ENCODE peak calls at places on chromosomes 12 and 14, in nine cellular contexts. One of them, this sample, is unnamed.

GRCh38 chr12:93419388-93420034 is 22.2 kb downstream of the UBE2N start:
- DNase-seq in DND-41: no peak
- DNase-seq in esophagus muscularis mucosa: no peak
- DNase-seq in coronary artery: no peak
- DNase-seq in heart right ventricle: no peak
- DNase-seq in tibial artery: no peak
- DNase-seq in AG04450: no peak
- DNase-seq in tibial nerve: no peak
- DNase-seq in A549: peak; percentile 59
- DNase-seq in this sample: no peak

GRCh38 chr12:6644257-6644596 is 3.0 kb downstream of the ACRBP start:
- DNase-seq in A549: no peak
- DNase-seq in AG04450: no peak
- DNase-seq in tibial nerve: no peak
- DNase-seq in heart right ventricle: no peak
- DNase-seq in DND-41: no peak
- DNase-seq in coronary artery: no peak
- DNase-seq in esophagus muscularis mucosa: no peak
- DNase-seq in tibial artery: peak; percentile 26
- DNase-seq in this sample: no peak

GRCh38 chr12:109731806-109732205 is 18.2 kb downstream of the FAM222A start:
- DNase-seq in esophagus muscularis mucosa: no peak
- DNase-seq in coronary artery: no peak
- DNase-seq in AG04450: no peak
- DNase-seq in tibial artery: peak; percentile 4
- DNase-seq in DND-41: no peak
- DNase-seq in A549: no peak
- DNase-seq in heart right ventricle: no peak
- DNase-seq in tibial nerve: peak; percentile 5
- DNase-seq in this sample: no peak

GRCh38 chr14:53331247-53331646 is 178.1 kb upstream of the DDHD1 start:
- DNase-seq in tibial artery: no peak
- DNase-seq in tibial nerve: no peak
- DNase-seq in DND-41: no peak
- DNase-seq in AG04450: no peak
- DNase-seq in heart right ventricle: no peak
- DNase-seq in coronary artery: no peak
- DNase-seq in A549: no peak
- DNase-seq in esophagus muscularis mucosa: no peak
- DNase-seq in this sample: no peak

GRCh38 chr14:48703728-48704467 is 882.3 kb downstream of the RPS29 start:
- DNase-seq in coronary artery: no peak
- DNase-seq in heart right ventricle: no peak
- DNase-seq in tibial artery: no peak
- DNase-seq in AG04450: no peak
- DNase-seq in esophagus muscularis mucosa: no peak
- DNase-seq in DND-41: no peak
- DNase-seq in A549: no peak
- DNase-seq in tibial nerve: no peak
- DNase-seq in this sample: no peak

GRCh38 chr14:74442757-74443156 is 16.7 kb upstream of the SYNDIG1L start:
- DNase-seq in tibial artery: no peak
- DNase-seq in tibial nerve: no peak
- DNase-seq in esophagus muscularis mucosa: no peak
- DNase-seq in coronary artery: peak; percentile 26
- DNase-seq in A549: no peak
- DNase-seq in heart right ventricle: no peak
- DNase-seq in AG04450: no peak
- DNase-seq in DND-41: no peak
- DNase-seq in this sample: no peak

GRCh38 chr12:5439333-5439732 is 7.4 kb downstream of the NTF3 start:
- DNase-seq in coronary artery: no peak
- DNase-seq in esophagus muscularis mucosa: no peak
- DNase-seq in A549: no peak
- DNase-seq in tibial artery: no peak
- DNase-seq in AG04450: no peak
- DNase-seq in tibial nerve: no peak
- DNase-seq in DND-41: no peak
- DNase-seq in heart right ventricle: no peak
- DNase-seq in this sample: no peak

GRCh38 chr14:55733609-55734008 is 153.6 kb downstream of the KTN1 start:
- DNase-seq in tibial artery: no peak
- DNase-seq in DND-41: no peak
- DNase-seq in AG04450: no peak
- DNase-seq in coronary artery: no peak
- DNase-seq in esophagus muscularis mucosa: no peak
- DNase-seq in A549: no peak
- DNase-seq in heart right ventricle: no peak
- DNase-seq in tibial nerve: no peak
- DNase-seq in this sample: no peak

GRCh38 chr12:48997719-48998496 is 1.3 kb downstream of the DDN start:
- DNase-seq in A549: peak; percentile 55
- DNase-seq in tibial artery: no peak
- DNase-seq in heart right ventricle: peak; percentile 34
- DNase-seq in esophagus muscularis mucosa: no peak
- DNase-seq in coronary artery: no peak
- DNase-seq in DND-41: no peak
- DNase-seq in tibial nerve: no peak
- DNase-seq in AG04450: no peak
- DNase-seq in this sample: no peak

GRCh38 chr14:49306152-49306751 is 279.9 kb downstream of the RPS29 start:
- DNase-seq in coronary artery: no peak
- DNase-seq in tibial nerve: no peak
- DNase-seq in DND-41: no peak
- DNase-seq in tibial artery: no peak
- DNase-seq in heart right ventricle: no peak
- DNase-seq in AG04450: no peak
- DNase-seq in esophagus muscularis mucosa: no peak
- DNase-seq in A549: peak; percentile 6
- DNase-seq in this sample: no peak

GRCh38 chr12:45669093-45669492 is 60.4 kb upstream of the ARID2 start:
- DNase-seq in DND-41: no peak
- DNase-seq in coronary artery: no peak
- DNase-seq in tibial artery: no peak
- DNase-seq in AG04450: no peak
- DNase-seq in heart right ventricle: no peak
- DNase-seq in A549: no peak
- DNase-seq in tibial nerve: no peak
- DNase-seq in esophagus muscularis mucosa: no peak
- DNase-seq in this sample: no peak

GRCh38 chr12:45669762-45670161 is 59.7 kb upstream of the ARID2 start:
- DNase-seq in esophagus muscularis mucosa: no peak
- DNase-seq in DND-41: peak; percentile 36
- DNase-seq in AG04450: no peak
- DNase-seq in heart right ventricle: no peak
- DNase-seq in tibial nerve: no peak
- DNase-seq in A549: no peak
- DNase-seq in tibial artery: no peak
- DNase-seq in coronary artery: no peak
- DNase-seq in this sample: no peak

GRCh38 chr12:45668641-45669040 is 60.9 kb upstream of the ARID2 start:
- DNase-seq in coronary artery: no peak
- DNase-seq in AG04450: no peak
- DNase-seq in A549: no peak
- DNase-seq in heart right ventricle: no peak
- DNase-seq in esophagus muscularis mucosa: no peak
- DNase-seq in tibial artery: no peak
- DNase-seq in tibial nerve: no peak
- DNase-seq in DND-41: no peak
- DNase-seq in this sample: no peak

GRCh38 chr12:45666452-45667215 is 62.9 kb upstream of the ARID2 start:
- DNase-seq in DND-41: no peak
- DNase-seq in tibial nerve: no peak
- DNase-seq in esophagus muscularis mucosa: no peak
- DNase-seq in coronary artery: no peak
- DNase-seq in AG04450: no peak
- DNase-seq in heart right ventricle: no peak
- DNase-seq in A549: no peak
- DNase-seq in tibial artery: no peak
- DNase-seq in this sample: no peak

GRCh38 chr12:45667761-45668160 is 61.7 kb upstream of the ARID2 start:
- DNase-seq in tibial artery: no peak
- DNase-seq in AG04450: no peak
- DNase-seq in esophagus muscularis mucosa: no peak
- DNase-seq in DND-41: no peak
- DNase-seq in coronary artery: no peak
- DNase-seq in heart right ventricle: no peak
- DNase-seq in A549: no peak
- DNase-seq in tibial nerve: no peak
- DNase-seq in this sample: no peak
- TF ChIP-seq CTCF in tibial artery: no peak
- TF ChIP-seq CTCF in AG04450: no peak
- TF ChIP-seq CTCF in esophagus muscularis mucosa: no peak
- TF ChIP-seq CTCF in DND-41: no peak
- TF ChIP-seq CTCF in coronary artery: no peak
- TF ChIP-seq CTCF in heart right ventricle: no peak
- TF ChIP-seq CTCF in A549: no peak
- TF ChIP-seq CTCF in tibial nerve: no peak
- TF ChIP-seq CTCF in this sample: no peak

DNA sequence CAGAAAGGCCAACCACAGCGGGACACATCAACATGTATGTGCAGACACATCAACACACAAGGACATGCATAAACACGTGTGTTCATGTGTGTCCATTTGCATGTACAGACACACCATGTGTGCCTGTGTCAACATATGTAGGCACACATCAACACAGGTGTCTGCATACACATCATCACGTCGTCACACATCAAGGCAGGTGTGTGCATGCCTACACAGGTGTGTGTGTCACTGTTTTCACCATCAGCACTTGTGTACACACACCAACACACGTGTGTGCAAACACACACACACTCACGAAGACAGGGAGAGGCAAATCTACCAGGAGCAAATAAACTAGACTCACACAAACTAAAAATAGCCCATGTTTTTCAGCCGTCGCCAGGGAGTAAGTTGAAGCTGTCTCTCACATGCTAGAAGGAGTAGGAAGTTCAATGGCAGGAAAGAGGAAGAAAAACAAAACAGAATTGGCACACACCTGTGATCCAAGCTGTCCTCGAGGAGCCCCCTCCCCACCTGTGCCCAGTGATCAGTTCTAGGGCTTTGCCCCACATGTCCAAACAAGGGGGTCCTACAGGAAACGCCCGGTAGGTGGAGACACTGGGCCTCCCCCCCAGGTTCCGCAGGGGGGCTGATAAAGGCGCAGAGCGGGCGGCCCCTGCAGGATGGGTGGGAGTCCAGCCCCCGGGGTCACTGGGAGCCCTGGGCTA is 7.4 kb downstream of the SCARB1 start:
- DNase-seq in coronary artery: no peak
- DNase-seq in heart right ventricle: no peak
- DNase-seq in esophagus muscularis mucosa: no peak
- DNase-seq in tibial artery: no peak
- DNase-seq in DND-41: no peak
- DNase-seq in tibial nerve: no peak
- DNase-seq in AG04450: no peak
- DNase-seq in A549: no peak
- DNase-seq in this sample: no peak
- H3K4me3 ChIP-seq in coronary artery: peak overlapping the region; percentile 28
- H3K4me3 ChIP-seq in heart right ventricle: no peak overlapping the region
- H3K4me3 ChIP-seq in esophagus muscularis mucosa: no peak overlapping the region
- H3K4me3 ChIP-seq in tibial artery: no peak overlapping the region
- H3K4me3 ChIP-seq in DND-41: no peak overlapping the region
- H3K4me3 ChIP-seq in tibial nerve: no peak overlapping the region
- H3K4me3 ChIP-seq in AG04450: no peak overlapping the region
- H3K4me3 ChIP-seq in A549: no peak overlapping the region
- H3K4me3 ChIP-seq in this sample: no peak overlapping the region

GRCh38 chr14:104528496-104528895 is 51.1 kb upstream of the C14orf180 start:
- DNase-seq in esophagus muscularis mucosa: no peak
- DNase-seq in DND-41: no peak
- DNase-seq in tibial artery: no peak
- DNase-seq in A549: no peak
- DNase-seq in AG04450: no peak
- DNase-seq in heart right ventricle: no peak
- DNase-seq in coronary artery: no peak
- DNase-seq in tibial nerve: no peak
- DNase-seq in this sample: no peak

GRCh38 chr14:104530651-104531050 is 48.9 kb upstream of the C14orf180 start:
- DNase-seq in AG04450: no peak
- DNase-seq in DND-41: no peak
- DNase-seq in coronary artery: no peak
- DNase-seq in esophagus muscularis mucosa: no peak
- DNase-seq in tibial nerve: no peak
- DNase-seq in heart right ventricle: no peak
- DNase-seq in tibial artery: no peak
- DNase-seq in A549: no peak
- DNase-seq in this sample: no peak

GRCh38 chr14:104527857-104528459 is 51.6 kb upstream of the C14orf180 start:
- DNase-seq in A549: no peak
- DNase-seq in DND-41: no peak
- DNase-seq in tibial nerve: no peak
- DNase-seq in tibial artery: no peak
- DNase-seq in heart right ventricle: no peak
- DNase-seq in AG04450: no peak
- DNase-seq in esophagus muscularis mucosa: no peak
- DNase-seq in coronary artery: no peak
- DNase-seq in this sample: no peak

GRCh38 chr14:104532191-104532555 is 47.4 kb upstream of the C14orf180 start:
- DNase-seq in A549: no peak
- DNase-seq in heart right ventricle: no peak
- DNase-seq in esophagus muscularis mucosa: no peak
- DNase-seq in coronary artery: no peak
- DNase-seq in tibial nerve: no peak
- DNase-seq in tibial artery: no peak
- DNase-seq in AG04450: no peak
- DNase-seq in DND-41: no peak
- DNase-seq in this sample: no peak

GRCh38 chr14:104531421-104532190 is 48.0 kb upstream of the C14orf180 start:
- DNase-seq in DND-41: no peak
- DNase-seq in heart right ventricle: no peak
- DNase-seq in coronary artery: no peak
- DNase-seq in A549: no peak
- DNase-seq in AG04450: no peak
- DNase-seq in esophagus muscularis mucosa: no peak
- DNase-seq in tibial nerve: no peak
- DNase-seq in tibial artery: no peak
- DNase-seq in this sample: no peak
- TF ChIP-seq CTCF in DND-41: no peak
- TF ChIP-seq CTCF in heart right ventricle: no peak
- TF ChIP-seq CTCF in coronary artery: no peak
- TF ChIP-seq CTCF in A549: no peak
- TF ChIP-seq CTCF in AG04450: no peak
- TF ChIP-seq CTCF in esophagus muscularis mucosa: no peak
- TF ChIP-seq CTCF in tibial nerve: no peak
- TF ChIP-seq CTCF in tibial artery: no peak
- TF ChIP-seq CTCF in this sample: no peak

DNA sequence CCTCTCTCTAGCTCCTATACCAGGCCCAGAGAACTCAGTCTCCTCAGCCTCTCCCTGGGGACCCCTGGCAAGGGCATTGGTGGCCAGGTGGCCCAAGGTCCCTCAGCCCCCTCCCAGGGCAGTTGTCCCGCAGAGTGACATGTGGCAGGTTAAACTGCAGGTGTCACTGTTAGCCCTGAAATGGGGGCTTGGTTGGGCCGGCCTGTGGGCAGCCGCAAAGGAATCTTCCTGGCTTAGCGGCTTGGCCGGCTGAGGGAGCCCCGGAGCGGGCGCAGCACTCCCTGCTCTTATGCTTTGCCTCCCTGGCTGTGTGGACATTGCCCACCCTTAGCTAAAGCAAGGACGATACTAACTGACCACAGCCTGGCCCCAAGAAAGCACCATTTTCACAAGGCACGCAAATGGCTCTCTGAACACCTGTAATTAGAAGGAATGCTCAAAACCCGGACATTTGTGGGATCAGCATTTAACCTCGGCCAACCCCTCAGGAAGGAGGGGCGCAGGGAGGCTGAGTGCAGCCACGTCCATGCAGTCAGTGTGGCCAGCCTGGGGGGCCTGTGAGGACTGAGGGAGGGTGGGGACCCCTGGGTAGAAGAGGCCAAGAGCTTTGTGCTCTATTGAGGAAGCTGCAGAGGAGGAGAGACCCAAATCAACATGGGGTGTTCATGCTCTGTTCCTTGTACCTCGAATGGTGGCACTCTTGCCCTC is 82.2 kb downstream of the PAPOLA start:
- DNase-seq in AG04450: no peak
- DNase-seq in A549: peak; percentile 62
- DNase-seq in DND-41: no peak
- DNase-seq in tibial artery: no peak
- DNase-seq in tibial nerve: no peak
- DNase-seq in esophagus muscularis mucosa: peak; percentile 89
- DNase-seq in heart right ventricle: no peak
- DNase-seq in coronary artery: peak; percentile 56
- DNase-seq in this sample: no peak
- H3K4me3 ChIP-seq in AG04450: no peak overlapping the region
- H3K4me3 ChIP-seq in A549: no peak overlapping the region
- H3K4me3 ChIP-seq in DND-41: no peak overlapping the region
- H3K4me3 ChIP-seq in tibial artery: no peak overlapping the region
- H3K4me3 ChIP-seq in tibial nerve: no peak overlapping the region
- H3K4me3 ChIP-seq in esophagus muscularis mucosa: no peak overlapping the region
- H3K4me3 ChIP-seq in heart right ventricle: no peak overlapping the region
- H3K4me3 ChIP-seq in coronary artery: no peak overlapping the region
- H3K4me3 ChIP-seq in this sample: no peak overlapping the region

This sample was measured in right atrium auricular region.